ENCODE peak calls at places on chromosome 16, in five cellular contexts. B, I, E, Y and A are unnamed samples.

GRCh38 chr16:5196204-5196603 is 98.6 kb upstream of the EEF2KMT start:
- DNase-seq in B (no peak), I (no peak), E (no peak), Y (no peak), A (no peak)

GRCh38 chr16:30668393-30668792 is 10.2 kb downstream of the FBRS start:
- DNase-seq in B (no peak), I (no peak), E (no peak), Y (no peak), A (no peak)

GRCh38 chr16:66503030-66503429 is 46.9 kb downstream of the TK2 start:
- DNase-seq in B (no peak), I (no peak), E (no peak), Y (no peak), A (no peak)

GRCh38 chr16:69193860-69194259 is 6.9 kb downstream of the SNTB2 start:
- DNase-seq in B (no peak), I (no peak), E (no peak), Y (no peak), A (no peak)

GRCh38 chr16:12387786-12388185 is 411.3 kb downstream of the SNX29 start:
- DNase-seq in B (no peak), I (no peak), E (no peak), Y (no peak), A (no peak)

GRCh38 chr16:71629617-71630016 is 3.6 kb downstream of the MARVELD3 start:
- DNase-seq in B (no peak), I (no peak), E (no peak), Y (no peak), A (no peak)

GRCh38 chr16:31530405-31530804 is 2.7 kb downstream of the AHSP start:
- DNase-seq in B (no peak), I (no peak), E (no peak), Y (no peak), A (no peak)

GRCh38 chr16:73916839-73917594 is 379.6 kb upstream of the PSMD7 start:
- DNase-seq in B (no peak), I (no peak), E (no peak), Y (no peak), A (no peak)

GRCh38 chr16:89104930-89105571 is 11.4 kb downstream of the ACSF3 start:
- DNase-seq in B (no peak), I (no peak), E (no peak), Y (no peak), A (no peak)

GRCh38 chr16:27195941-27196595 is 7.3 kb upstream of the KDM8 start:
- DNase-seq in B (no peak), I (no peak), E (no peak), Y (no peak), A (no peak)

GRCh38 chr16:71367243-71367976 is 8.9 kb downstream of the CALB2 start:
- DNase-seq in B (no peak), I (peak; percentile 41), E (peak; percentile 71), Y (peak; percentile 94), A (no peak)

GRCh38 chr16:8686031-8686621 is 11.7 kb downstream of the ABAT start:
- DNase-seq in B (no peak), I (no peak), E (no peak), Y (no peak), A (no peak)

GRCh38 chr16:14284930-14285541 is 213.9 kb downstream of the MRTFB start:
- DNase-seq in B (no peak), I (peak; percentile 53), E (no peak), Y (peak; percentile 73), A (no peak)

GRCh38 chr16:75550211-75550662 is 5.8 kb downstream of the TMEM231 start:
- DNase-seq in B (no peak), I (no peak), E (peak; percentile 30), Y (peak; percentile 89), A (no peak)

GRCh38 chr16:21986692-21987246 is 14.1 kb downstream of the PDZD9 start:
- DNase-seq in B (no peak), I (no peak), E (no peak), Y (peak; percentile 28), A (no peak)

GRCh38 chr16:19008245-19008644 is 24.5 kb downstream of the TMC7 start:
- DNase-seq in B (no peak), I (peak; percentile 57), E (no peak), Y (no peak), A (no peak)

GRCh38 chr16:67936124-67936875 is at the start of gene PSMB10:
- DNase-seq in B (peak; percentile 61), I (peak; percentile 51), E (no peak), Y (peak; percentile 63), A (peak; percentile 68)

GRCh38 chr16:914453-914852 is 56.3 kb downstream of the LMF1 start:
- DNase-seq in B (no peak), I (peak; percentile 16), E (no peak), Y (no peak), A (no peak)

GRCh38 chr16:81633147-81633619 is 145.9 kb upstream of the PLCG2 start:
- DNase-seq in B (no peak), I (no peak), E (no peak), Y (peak; percentile 76), A (no peak)

GRCh38 chr16:88658714-88659113 is 4.2 kb downstream of the MVD start:
- DNase-seq in B (no peak), I (no peak), E (no peak), Y (no peak), A (no peak)

GRCh38 chr16:48101069-48101674 is 54.6 kb downstream of the ABCC12 start:
- DNase-seq in B (no peak), I (peak; percentile 14), E (no peak), Y (no peak), A (no peak)

GRCh38 chr16:88392616-88393015 is 9.9 kb downstream of the ZNF469 start:
- DNase-seq in B (no peak), I (no peak), E (no peak), Y (no peak), A (no peak)

GRCh38 chr16:70738083-70738977 is 52.5 kb upstream of the MTSS2 start:
- DNase-seq in B (no peak), I (peak; percentile 61), E (no peak), Y (peak; percentile 81), A (no peak)

GRCh38 chr16:50311891-50312501 is 45.6 kb downstream of the ADCY7 start:
- DNase-seq in B (no peak), I (no peak), E (no peak), Y (no peak), A (no peak)

GRCh38 chr16:81650982-81651562 is 128.0 kb upstream of the PLCG2 start:
- DNase-seq in B (no peak), I (no peak), E (no peak), Y (peak; percentile 55), A (no peak)

GRCh38 chr16:72241930-72242329 is 70.0 kb upstream of the PMFBP1 start:
- DNase-seq in B (no peak), I (peak; percentile 52), E (peak; percentile 23), Y (peak; percentile 62), A (no peak)

GRCh38 chr16:78599271-78599670 is 499.8 kb downstream of the WWOX start:
- DNase-seq in B (no peak), I (no peak), E (no peak), Y (no peak), A (no peak)

GRCh38 chr16:15952265-15952711 is 2.9 kb downstream of the ABCC1 start:
- DNase-seq in B (no peak), I (no peak), E (no peak), Y (no peak), A (no peak)

GRCh38 chr16:23950898-23951297 is 115.1 kb downstream of the PRKCB start:
- DNase-seq in B (no peak), I (no peak), E (no peak), Y (no peak), A (no peak)

GRCh38 chr16:81521141-81521626 is 76.6 kb downstream of the CMIP start:
- DNase-seq in B (peak; percentile 60), I (no peak), E (no peak), Y (no peak), A (no peak)

GRCh38 chr16:79898703-79899102 is 298.2 kb upstream of the MAF start:
- DNase-seq in B (no peak), I (no peak), E (no peak), Y (no peak), A (no peak)

GRCh38 chr16:47578573-47578972 is 117.4 kb downstream of the PHKB start:
- DNase-seq in B (no peak), I (peak; percentile 16), E (no peak), Y (no peak), A (no peak)

GRCh38 chr16:50153648-50154368 is 702 bp downstream of the TENT4B start:
- DNase-seq in B (no peak), I (peak; percentile 11), E (no peak), Y (peak; percentile 35), A (no peak)

GRCh38 chr16:88455610-88456355 is 2.7 kb downstream of the ZFPM1 start:
- DNase-seq in B (peak; percentile 67), I (peak; percentile 55), E (no peak), Y (peak; percentile 66), A (peak; percentile 69)